ENCODE peak calls at places on chromosomes 6 and 20, in four cellular contexts. X is SK-N-SH, Z is HepG2, I is K562. Q is an unnamed sample.

GRCh38 chr20:4056880-4057279 is 41.5 kb upstream of the RNF24 start:
- DNase-seq in X (no peak), Z (no peak), I (no peak), Q (no peak)

GRCh38 chr6:37056112-37056403 is 50.6 kb downstream of the FGD2 start:
- DNase-seq in X (no peak), Z (no peak), I (no peak), Q (no peak)

GRCh38 chr6:45420909-45421699 is 43.4 kb upstream of the SUPT3H start:
- DNase-seq in X (no peak), Z (no peak), I (no peak), Q (no peak)

GRCh38 chr6:24788031-24788665 is 10.6 kb downstream of the ARMH2 start:
- DNase-seq in X (no peak), Z (no peak), I (no peak), Q (no peak)

GRCh38 chr20:34990661-34991214 is 35.1 kb downstream of the MYH7B start:
- DNase-seq in X (no peak), Z (no peak), I (no peak), Q (no peak)

GRCh38 chr20:1776608-1777475 is 118.4 kb upstream of the SIRPA start:
- DNase-seq in X (peak; percentile 84), Z (peak; percentile 84), I (peak; percentile 73), Q (peak; percentile 79)

GRCh38 chr20:828987-829386 is 4.5 kb upstream of the FAM110A start:
- DNase-seq in X (peak; percentile 48), Z (no peak), I (peak; percentile 89), Q (no peak)

GRCh38 chr6:89952696-89953095 is 58.4 kb downstream of the GJA10 start:
- DNase-seq in X (no peak), Z (no peak), I (no peak), Q (no peak)

GRCh38 chr20:4150095-4150492 is 134.7 kb upstream of the RNF24 start:
- DNase-seq in X (no peak), Z (no peak), I (no peak), Q (no peak)

GRCh38 chr6:113077794-113078193 is 730.7 kb downstream of the RFPL4B start:
- DNase-seq in X (no peak), Z (no peak), I (no peak), Q (no peak)

GRCh38 chr20:1010659-1011058 is 8.5 kb upstream of the RSPO4 start:
- DNase-seq in X (no peak), Z (no peak), I (no peak), Q (no peak)

GRCh38 chr6:85469276-85470022 is 19.6 kb downstream of the NT5E start:
- DNase-seq in X (no peak), Z (no peak), I (no peak), Q (no peak)

GRCh38 chr6:30213999-30214982 is 1.1 kb upstream of the TRIM26 start:
- DNase-seq in X (peak; percentile 84), Z (peak; percentile 66), I (peak; percentile 37), Q (no peak)

GRCh38 chr6:121309768-121310473 is 24.4 kb downstream of the TBC1D32 start:
- DNase-seq in X (no peak), Z (no peak), I (no peak), Q (no peak)

GRCh38 chr20:51285684-51286083 is 256.8 kb downstream of the NFATC2 start:
- DNase-seq in X (no peak), Z (no peak), I (no peak), Q (no peak)

GRCh38 chr20:63058696-63059335 is 52.1 kb upstream of the BHLHE23 start:
- DNase-seq in X (no peak), Z (no peak), I (peak; percentile 24), Q (no peak)

GRCh38 chr6:167849846-167850459 is 23.2 kb downstream of the AFDN start:
- DNase-seq in X (no peak), Z (peak; percentile 86), I (no peak), Q (peak; percentile 66)

GRCh38 chr6:113772961-113773360 is 84.2 kb upstream of the MARCKS start:
- DNase-seq in X (no peak), Z (no peak), I (no peak), Q (no peak)

GRCh38 chr6:38603966-38604365 is 35.8 kb downstream of the BTBD9 start:
- DNase-seq in X (no peak), Z (no peak), I (no peak), Q (no peak)

GRCh38 chr6:138493413-138493812 is 5.9 kb downstream of the NHSL1 start:
- DNase-seq in X (no peak), Z (no peak), I (no peak), Q (no peak)

GRCh38 chr20:965956-966355 is 36.2 kb downstream of the RSPO4 start:
- DNase-seq in X (no peak), Z (no peak), I (no peak), Q (no peak)

GRCh38 chr6:151087861-151088598 is 151.7 kb upstream of the AKAP12 start:
- DNase-seq in X (no peak), Z (peak; percentile 21), I (peak; percentile 88), Q (no peak)

GRCh38 chr6:69802995-69803394 is 6.2 kb upstream of the LMBRD1 start:
- DNase-seq in X (no peak), Z (no peak), I (no peak), Q (no peak)

GRCh38 chr6:155534678-155535077 is 79.0 kb upstream of the NOX3 start:
- DNase-seq in X (no peak), Z (no peak), I (no peak), Q (no peak)

GRCh38 chr20:61661583-61661982 is 404.1 kb downstream of the TAF4 start:
- DNase-seq in X (no peak), Z (no peak), I (no peak), Q (no peak)

GRCh38 chr6:25027221-25027916 is 91.6 kb upstream of the RIPOR2 start:
- DNase-seq in X (no peak), Z (no peak), I (peak; percentile 28), Q (no peak)

GRCh38 chr20:48658198-48658476 is 169.7 kb downstream of the PREX1 start:
- DNase-seq in X (no peak), Z (no peak), I (no peak), Q (no peak)

GRCh38 chr6:137681445-137682009 is 185.5 kb upstream of the TNFAIP3 start:
- DNase-seq in X (no peak), Z (no peak), I (no peak), Q (no peak)

GRCh38 chr6:75409928-75410327 is 83.7 kb downstream of the FILIP1 start:
- DNase-seq in X (no peak), Z (no peak), I (no peak), Q (no peak)

GRCh38 chr6:65000815-65001214 is 706.2 kb downstream of the EYS start:
- DNase-seq in X (no peak), Z (no peak), I (no peak), Q (no peak)

GRCh38 chr6:30219244-30219643 is 6.0 kb upstream of the TRIM26 start:
- DNase-seq in X (peak; percentile 72), Z (peak; percentile 77), I (peak; percentile 64), Q (no peak)

GRCh38 chr6:138088307-138088744 is 18.9 kb downstream of the PERP start:
- DNase-seq in X (no peak), Z (peak; percentile 42), I (no peak), Q (peak; percentile 83)

GRCh38 chr20:13105864-13106457 is 97.2 kb downstream of the SPTLC3 start:
- DNase-seq in X (peak; percentile 7), Z (peak; percentile 62), I (peak; percentile 6), Q (peak; percentile 13)

GRCh38 chr6:55980627-55981211 is 105.3 kb upstream of the BMP5 start:
- DNase-seq in X (peak; percentile 29), Z (peak; percentile 42), I (no peak), Q (peak; percentile 18)

GRCh38 chr6:105587349-105588115 is 184.7 kb upstream of the PREP start:
- DNase-seq in X (no peak), Z (no peak), I (no peak), Q (no peak)

GRCh38 chr20:17617868-17618672 is 48.2 kb downstream of the DSTN start:
- DNase-seq in X (peak; percentile 14), Z (no peak), I (no peak), Q (no peak)

GRCh38 chr20:17615645-17616479 is 46.0 kb downstream of the DSTN start:
- DNase-seq in X (peak; percentile 9), Z (no peak), I (no peak), Q (no peak)

GRCh38 chr20:17616480-17617211 is 46.8 kb downstream of the DSTN start:
- DNase-seq in X (peak; percentile 5), Z (no peak), I (no peak), Q (no peak)

GRCh38 chr20:17618673-17619013 is 48.8 kb downstream of the DSTN start:
- DNase-seq in X (no peak), Z (no peak), I (no peak), Q (no peak)

GRCh38 chr20:17617212-17617867 is 47.5 kb downstream of the DSTN start:
- DNase-seq in X (peak; percentile 91), Z (peak; percentile 42), I (peak; percentile 56), Q (peak; percentile 18)
- TF ChIP-seq ELF1 in X (no peak), Z (no peak), I (no peak), Q (no peak)

GRCh38 chr6:73085362-73085975 is 139.8 kb downstream of the KHDC1L start:
- DNase-seq in X (no peak), Z (no peak), I (no peak), Q (no peak)
- TF ChIP-seq ELF1 in X (no peak), Z (no peak), I (no peak), Q (no peak)

GRCh38 chr6:1747531-1747930 is 137.8 kb downstream of the FOXC1 start:
- DNase-seq in X (no peak), Z (no peak), I (no peak), Q (no peak)
- TF ChIP-seq ELF1 in X (no peak), Z (no peak), I (no peak), Q (no peak)

DNA sequence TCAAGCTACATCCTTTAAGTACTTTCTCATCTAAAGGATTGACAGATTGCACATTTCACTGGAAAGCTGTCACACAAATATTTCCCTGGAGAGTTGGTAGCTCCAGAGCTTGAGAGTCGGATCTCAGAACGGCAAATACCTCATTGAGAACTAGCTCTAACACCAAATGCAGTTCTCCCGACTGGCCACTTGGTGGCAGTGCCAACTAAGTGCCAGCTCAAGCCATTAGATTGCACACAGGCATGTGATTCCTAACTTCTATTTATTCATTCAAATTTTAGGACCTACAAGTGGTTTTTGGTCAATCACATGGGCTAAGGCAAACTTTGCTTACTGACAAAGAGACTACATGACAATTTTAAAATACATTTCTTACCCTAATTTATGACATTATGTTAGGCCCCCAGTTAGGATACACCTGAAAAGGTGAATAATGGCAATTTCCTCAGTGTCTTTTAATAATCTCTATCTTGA is 7.9 kb upstream of the MCHR2 start:
- DNase-seq in X (peak; percentile 52), Z (peak; percentile 24), I (peak; percentile 52), Q (peak; percentile 29)
- TF ChIP-seq ELF1 in X (no peak), Z (no peak), I (no peak), Q (no peak)

Q was measured in HCT116.